ENCODE peak calls at places on chromosome 14, in five cellular contexts. One of them, this sample, is unnamed.
A peak's percentile ranks its signal among the peaks of the same experiment; 100 is the strongest.

GRCh38 chr14:68404652-68405183 is 388.1 kb downstream of the ZFP36L1 start:
- DNase-seq in A549: no peak
- DNase-seq in tibial nerve: no peak
- DNase-seq in testis: no peak
- DNase-seq in heart left ventricle: no peak
- DNase-seq in this sample: no peak

GRCh38 chr14:76219873-76220272 is 68.2 kb downstream of the GPATCH2L start:
- DNase-seq in A549: no peak
- DNase-seq in tibial nerve: no peak
- DNase-seq in testis: no peak
- DNase-seq in heart left ventricle: no peak
- DNase-seq in this sample: no peak

GRCh38 chr14:58904771-58905170 is 267.0 kb downstream of the DACT1 start:
- DNase-seq in heart left ventricle: no peak
- DNase-seq in tibial nerve: no peak
- DNase-seq in testis: no peak
- DNase-seq in A549: no peak
- DNase-seq in this sample: no peak

GRCh38 chr14:36507847-36508417 is 12.1 kb downstream of the NKX2-1 start:
- DNase-seq in A549: no peak
- DNase-seq in tibial nerve: no peak
- DNase-seq in testis: no peak
- DNase-seq in heart left ventricle: no peak
- DNase-seq in this sample: no peak

GRCh38 chr14:89065879-89066278 is 241.4 kb downstream of the TTC8 start:
- DNase-seq in A549: no peak
- DNase-seq in testis: no peak
- DNase-seq in heart left ventricle: no peak
- DNase-seq in tibial nerve: no peak
- DNase-seq in this sample: no peak

GRCh38 chr14:97331058-97331457 is 533.9 kb downstream of the VRK1 start:
- DNase-seq in tibial nerve: no peak
- DNase-seq in testis: no peak
- DNase-seq in A549: no peak
- DNase-seq in heart left ventricle: no peak
- DNase-seq in this sample: no peak

GRCh38 chr14:87996276-87996592 is 3.3 kb upstream of the GALC start:
- DNase-seq in testis: no peak
- DNase-seq in heart left ventricle: no peak
- DNase-seq in tibial nerve: no peak
- DNase-seq in A549: no peak
- DNase-seq in this sample: no peak

GRCh38 chr14:77069551-77069950 is 28.5 kb upstream of the CIPC start:
- DNase-seq in heart left ventricle: no peak
- DNase-seq in tibial nerve: no peak
- DNase-seq in A549: no peak
- DNase-seq in testis: no peak
- DNase-seq in this sample: no peak

GRCh38 chr14:61280526-61281185 is 482 bp downstream of the TMEM30B start:
- DNase-seq in testis: peak; percentile 77
- DNase-seq in heart left ventricle: peak; percentile 85
- DNase-seq in tibial nerve: peak; percentile 47
- DNase-seq in A549: peak; percentile 68
- DNase-seq in this sample: peak; percentile 84

GRCh38 chr14:76267322-76268012 is 108.5 kb upstream of the ESRRB start:
- DNase-seq in tibial nerve: peak; percentile 53
- DNase-seq in heart left ventricle: peak; percentile 83
- DNase-seq in A549: no peak
- DNase-seq in testis: peak; percentile 86
- DNase-seq in this sample: no peak

GRCh38 chr14:64680013-64680674 is 24.1 kb upstream of the PLEKHG3 start:
- DNase-seq in heart left ventricle: no peak
- DNase-seq in tibial nerve: no peak
- DNase-seq in A549: no peak
- DNase-seq in testis: peak; percentile 25
- DNase-seq in this sample: no peak

GRCh38 chr14:101128478-101129450 is 225.2 kb upstream of the RTL1 start:
- DNase-seq in A549: no peak
- DNase-seq in tibial nerve: peak; percentile 2
- DNase-seq in testis: no peak
- DNase-seq in heart left ventricle: peak; percentile 54
- DNase-seq in this sample: peak; percentile 68

GRCh38 chr14:75050852-75051555 is at the start of gene MLH3:
- DNase-seq in tibial nerve: peak; percentile 67
- DNase-seq in A549: peak; percentile 93
- DNase-seq in testis: peak; percentile 88
- DNase-seq in heart left ventricle: peak; percentile 93
- DNase-seq in this sample: peak; percentile 81
- TF ChIP-seq POLR2A in tibial nerve: peak; percentile 78
- TF ChIP-seq POLR2A in A549: peak; percentile 72
- TF ChIP-seq POLR2A in testis: no peak
- TF ChIP-seq POLR2A in heart left ventricle: peak; percentile 67
- TF ChIP-seq POLR2A in this sample: no peak

DNA sequence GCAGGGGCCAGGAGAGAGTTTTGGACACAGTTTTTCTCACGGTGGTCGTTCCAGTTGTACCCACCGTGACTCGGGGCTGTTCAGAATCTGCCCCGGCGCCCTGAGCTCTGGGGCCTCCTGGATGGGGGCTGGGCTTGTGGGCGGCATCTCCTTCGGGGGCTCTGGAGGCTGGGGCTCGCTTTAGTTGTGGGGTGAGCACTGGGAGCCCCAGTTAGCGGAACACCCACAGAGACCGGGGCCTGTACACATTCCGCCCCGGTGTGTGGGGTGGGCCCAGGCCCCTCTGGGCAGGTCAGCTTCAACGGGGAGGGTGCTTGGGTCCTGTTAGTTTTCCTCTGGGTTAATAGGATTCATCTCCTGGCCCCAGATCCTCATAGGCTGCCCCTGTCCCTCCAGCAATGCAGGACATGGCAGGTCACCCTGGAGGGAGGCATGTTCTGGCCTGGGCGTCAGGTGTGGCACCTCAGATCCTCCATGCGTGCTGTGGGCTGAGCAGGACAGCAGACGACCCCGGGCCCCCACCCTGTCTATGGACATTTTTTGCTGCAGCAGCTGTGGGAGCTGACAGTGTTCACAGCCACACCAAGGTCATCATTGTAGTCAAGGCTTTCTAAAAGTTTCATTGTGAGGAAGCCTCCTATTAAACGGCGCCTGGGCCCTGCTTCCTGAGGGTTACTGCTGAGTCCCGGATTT is 393.2 kb downstream of the TMEM121 start:
- DNase-seq in tibial nerve: no peak
- DNase-seq in A549: no peak
- DNase-seq in testis: no peak
- DNase-seq in heart left ventricle: peak; percentile 26
- DNase-seq in this sample: peak; percentile 42
- TF ChIP-seq POLR2A in tibial nerve: no peak
- TF ChIP-seq POLR2A in A549: no peak
- TF ChIP-seq POLR2A in testis: no peak
- TF ChIP-seq POLR2A in heart left ventricle: no peak
- TF ChIP-seq POLR2A in this sample: no peak

DNA sequence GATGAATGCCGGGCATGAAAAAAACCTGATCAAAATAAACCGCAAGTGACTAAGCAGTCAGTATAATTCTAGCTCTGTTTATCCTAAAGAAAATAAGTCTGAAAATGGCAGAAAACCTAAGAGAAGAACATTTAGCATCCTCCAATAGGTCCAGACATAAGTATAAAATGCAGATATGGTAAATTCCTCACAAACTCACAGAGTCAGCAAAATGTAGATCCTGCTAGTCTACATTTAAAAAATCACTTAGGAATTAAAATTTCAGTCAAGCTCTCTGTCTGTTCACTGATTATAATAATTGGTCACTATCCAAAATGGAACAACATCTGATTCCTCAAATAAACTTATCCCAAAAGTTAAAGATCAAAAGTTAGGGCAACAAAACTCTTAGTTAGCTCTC is 95.1 kb downstream of the DIO2 start:
- DNase-seq in testis: no peak
- DNase-seq in A549: no peak
- DNase-seq in tibial nerve: no peak
- DNase-seq in heart left ventricle: no peak
- DNase-seq in this sample: no peak
- TF ChIP-seq POLR2A in testis: no peak
- TF ChIP-seq POLR2A in A549: no peak
- TF ChIP-seq POLR2A in tibial nerve: no peak
- TF ChIP-seq POLR2A in heart left ventricle: no peak
- TF ChIP-seq POLR2A in this sample: no peak

GRCh38 chr14:90406384-90406798 is 9.6 kb downstream of the CALM1 start:
- DNase-seq in A549: no peak
- DNase-seq in heart left ventricle: no peak
- DNase-seq in tibial nerve: no peak
- DNase-seq in testis: peak; percentile 43
- DNase-seq in this sample: no peak

GRCh38 chr14:90405755-90406154 is 8.9 kb downstream of the CALM1 start:
- DNase-seq in testis: no peak
- DNase-seq in tibial nerve: no peak
- DNase-seq in A549: no peak
- DNase-seq in heart left ventricle: no peak
- DNase-seq in this sample: no peak

GRCh38 chr14:90408713-90409112 is 11.9 kb downstream of the CALM1 start:
- DNase-seq in tibial nerve: no peak
- DNase-seq in A549: no peak
- DNase-seq in heart left ventricle: no peak
- DNase-seq in testis: no peak
- DNase-seq in this sample: peak; percentile 34

GRCh38 chr14:90412058-90412457 is 15.2 kb downstream of the CALM1 start:
- DNase-seq in A549: no peak
- DNase-seq in tibial nerve: no peak
- DNase-seq in heart left ventricle: no peak
- DNase-seq in testis: no peak
- DNase-seq in this sample: no peak

GRCh38 chr14:90409209-90409730 is 12.4 kb downstream of the CALM1 start:
- DNase-seq in tibial nerve: peak; percentile 13
- DNase-seq in testis: no peak
- DNase-seq in heart left ventricle: no peak
- DNase-seq in A549: peak; percentile 26
- DNase-seq in this sample: no peak
- TF ChIP-seq POLR2A in tibial nerve: no peak
- TF ChIP-seq POLR2A in testis: no peak
- TF ChIP-seq POLR2A in heart left ventricle: no peak
- TF ChIP-seq POLR2A in A549: no peak
- TF ChIP-seq POLR2A in this sample: no peak

GRCh38 chr14:51239813-51240803 is at the start of gene TMX1:
- DNase-seq in A549: peak; percentile 100
- DNase-seq in heart left ventricle: peak; percentile 96
- DNase-seq in tibial nerve: peak; percentile 86
- DNase-seq in testis: peak; percentile 96
- DNase-seq in this sample: peak; percentile 95
- TF ChIP-seq POLR2A in A549: peak; percentile 98
- TF ChIP-seq POLR2A in heart left ventricle: peak; percentile 87
- TF ChIP-seq POLR2A in tibial nerve: peak; percentile 88
- TF ChIP-seq POLR2A in testis: peak; percentile 49
- TF ChIP-seq POLR2A in this sample: no peak